ENCODE peak calls at places on chromosome 1, in ten cellular contexts. A is SW480; S is Calu3; N is hypothalamus; Z is bronchial epithelial cell; L is activated T-helper 1 cell treated with Interleukin-2 at 50 U/mL for 16 hours; J is T1000; E is GM04504; V is stimulated activated CD4-positive, alpha-beta T cell treated with anti-CD3 and anti-CD28 coated beads, Interleukin-2, amount 100 ng/mL, for 24 hours; O is epithelial cell of esophagus. C is an unnamed sample.

GRCh38 chr1:38114231-38114630 is 67.6 kb upstream of the POU3F1 start:
- DNase-seq in O (peak), L (no peak), Z (peak), N (peak), V (no peak), A (no peak), E (no peak), S (no peak), J (no peak), C (no peak)

GRCh38 chr1:237324226-237324625 is 282.2 kb downstream of the RYR2 start:
- DNase-seq in L (no peak), N (no peak), E (no peak), O (no peak), J (no peak), A (no peak), V (no peak), S (no peak), Z (no peak), C (no peak)

GRCh38 chr1:116290085-116290670 is 82.9 kb upstream of the ATP1A1 start:
- DNase-seq in N (no peak), A (no peak), L (no peak), J (peak), S (no peak), Z (peak), O (peak), V (no peak), E (no peak), C (no peak)

GRCh38 chr1:192943108-192943507 is 116.1 kb downstream of the UCHL5 start:
- DNase-seq in N (no peak), S (no peak), Z (no peak), J (no peak), O (no peak), L (no peak), A (no peak), E (no peak), V (no peak), C (no peak)

GRCh38 chr1:101605878-101606277 is 369.1 kb downstream of the S1PR1 start:
- DNase-seq in E (no peak), S (no peak), Z (no peak), J (no peak), V (no peak), N (no peak), A (peak), L (no peak), O (no peak), C (no peak)

GRCh38 chr1:67793562-67793961 is 39.7 kb downstream of the GNG12 start:
- DNase-seq in L (no peak), E (no peak), J (no peak), A (no peak), S (no peak), V (no peak), O (peak), Z (peak), N (no peak), C (no peak)

GRCh38 chr1:154714638-154715037 is 106.7 kb upstream of the ADAR start:
- DNase-seq in O (peak), V (no peak), N (no peak), A (peak), S (peak), J (peak), E (no peak), L (no peak), Z (peak), C (peak)

GRCh38 chr1:222928212-222928611 is 113.4 kb downstream of the DISP1 start:
- DNase-seq in N (peak), A (no peak), E (no peak), O (peak), V (no peak), S (no peak), L (no peak), Z (peak), J (no peak), C (no peak)

GRCh38 chr1:22728751-22729399 is 18.2 kb downstream of the EPHB2 start:
- DNase-seq in A (no peak), S (no peak), N (no peak), Z (no peak), J (no peak), L (no peak), O (no peak), E (no peak), V (no peak), C (no peak)

GRCh38 chr1:8004803-8005573 is 21.1 kb downstream of the ERRFI1 start:
- DNase-seq in V (no peak), A (peak), N (peak), O (peak), L (no peak), S (peak), E (peak), J (peak), Z (peak), C (no peak)

GRCh38 chr1:39826583-39826982 is 37.9 kb upstream of the BMP8B start:
- DNase-seq in N (no peak), Z (no peak), O (no peak), J (no peak), E (no peak), L (no peak), A (no peak), V (no peak), S (no peak), C (no peak)

GRCh38 chr1:204894606-204895005 is 23.9 kb downstream of the NFASC start:
- DNase-seq in V (no peak), L (no peak), N (no peak), E (no peak), J (no peak), Z (peak), A (no peak), S (no peak), O (peak), C (no peak)